ENCODE peak calls at places on chromosomes 1 and 21, in five cellular contexts. V is upper lobe of right lung; P is heart left ventricle; H is CD8-positive, alpha-beta memory T cell; O is mammary epithelial cell. R is an unnamed sample. For H3K4me1, the result is how much of the 10 kb centered on the place peaks cover.

GRCh38 chr1:156677616-156678596 is 699 bp upstream of the NES start:
- DNase-seq in V (no peak), P (peak), H (no peak), O (peak), R (peak)

GRCh38 chr1:61490924-61491323 is 234.0 kb downstream of the TM2D1 start:
- DNase-seq in V (no peak), P (no peak), H (no peak), O (no peak), R (peak)

GRCh38 chr1:20899154-20899972 is 112.3 kb upstream of the HP1BP3 start:
- DNase-seq in V (no peak), P (no peak), H (no peak), O (no peak), R (no peak)

GRCh38 chr1:94304553-94304952 is 67.2 kb upstream of the ARHGAP29 start:
- DNase-seq in V (no peak), P (no peak), H (no peak), O (peak), R (no peak)

GRCh38 chr1:177779325-177779965 is 190.4 kb downstream of the SEC16B start:
- DNase-seq in V (no peak), P (no peak), H (no peak), O (no peak), R (no peak)

GRCh38 chr1:99766378-99766800 is at the start of gene FRRS1:
- DNase-seq in V (peak), P (peak), H (no peak), O (peak), R (peak)

GRCh38 chr1:154179951-154180687 is 11.8 kb downstream of the TPM3 start:
- DNase-seq in V (no peak), P (no peak), H (no peak), O (no peak), R (no peak)

GRCh38 chr21:42061195-42061865 is 9.8 kb upstream of the UMODL1 start:
- DNase-seq in V (peak), P (peak), H (no peak), O (no peak), R (peak)

GRCh38 chr1:225737179-225737578 is 40.4 kb upstream of the SRP9 start:
- DNase-seq in V (no peak), P (no peak), H (no peak), O (peak), R (no peak)

GRCh38 chr1:31753623-31754349 is 10.4 kb downstream of the ADGRB2 start:
- DNase-seq in V (no peak), P (no peak), H (no peak), O (no peak), R (peak)

GRCh38 chr1:11943619-11944018 is 9.1 kb downstream of the PLOD1 start:
- DNase-seq in V (no peak), P (no peak), H (no peak), O (no peak), R (no peak)

GRCh38 chr1:211938473-211939080 is 96.8 kb downstream of the INTS7 start:
- DNase-seq in V (no peak), P (no peak), H (no peak), O (no peak), R (no peak)

GRCh38 chr21:37811711-37812110 is 104.5 kb downstream of the KCNJ6 start:
- DNase-seq in V (no peak), P (no peak), H (no peak), O (no peak), R (no peak)

GRCh38 chr1:234634387-234634786 is 24.4 kb upstream of the IRF2BP2 start:
- DNase-seq in V (no peak), P (no peak), H (no peak), O (no peak), R (no peak)

GRCh38 chr1:100035214-100035613 is 65.4 kb downstream of the SLC35A3 start:
- DNase-seq in V (no peak), P (no peak), H (no peak), O (no peak), R (no peak)

GRCh38 chr1:226983247-226983997 is 43.3 kb downstream of the COQ8A start:
- DNase-seq in V (no peak), P (no peak), H (no peak), O (no peak), R (no peak)

GRCh38 chr1:192967211-192967877 is 91.8 kb downstream of the UCHL5 start:
- DNase-seq in V (no peak), P (no peak), H (no peak), O (no peak), R (no peak)

GRCh38 chr1:42934111-42934510 is 24.6 kb downstream of the SLC2A1 start:
- DNase-seq in V (peak), P (no peak), H (no peak), O (no peak), R (no peak)

GRCh38 chr1:7535934-7536878 is 234.9 kb upstream of the VAMP3 start:
- DNase-seq in V (no peak), P (peak), H (no peak), O (no peak), R (no peak)

GRCh38 chr1:204730826-204731459 is 45.4 kb upstream of the LRRN2 start:
- DNase-seq in V (no peak), P (no peak), H (no peak), O (no peak), R (no peak)

GRCh38 chr1:78560811-78561210 is 59.4 kb upstream of the IFI44L start:
- DNase-seq in V (no peak), P (no peak), H (no peak), O (no peak), R (no peak)

GRCh38 chr1:81432654-81433109 is 368.1 kb upstream of the ADGRL2 start:
- DNase-seq in V (no peak), P (no peak), H (no peak), O (no peak), R (no peak)

DNA sequence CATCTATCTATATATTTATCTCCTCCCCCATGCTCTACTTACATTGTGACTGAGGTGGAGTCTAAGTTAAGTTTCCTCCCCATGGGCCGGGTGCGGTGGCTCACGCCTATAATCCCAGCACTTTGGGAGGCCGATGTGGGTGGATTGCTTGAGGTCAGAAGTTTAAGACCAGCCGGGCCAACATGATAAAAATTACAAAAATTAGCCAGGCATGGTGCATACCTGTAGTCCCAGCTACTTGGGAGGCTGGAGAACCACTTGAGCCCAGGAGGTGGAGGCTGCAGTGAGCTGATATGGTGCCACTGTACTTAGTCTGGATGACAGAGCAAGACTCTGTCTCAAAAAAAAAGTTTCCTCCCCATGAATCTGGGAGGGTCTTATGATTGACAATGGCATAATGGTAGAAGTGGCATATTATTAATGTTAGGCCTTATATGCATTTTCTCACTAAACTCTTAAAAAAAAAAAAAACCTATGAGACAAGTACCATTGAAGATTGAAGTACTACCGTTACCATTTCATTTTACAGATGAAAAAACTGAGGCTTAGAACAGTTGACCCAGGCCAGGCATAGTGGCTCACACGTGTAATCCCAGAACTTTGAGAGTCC is 11.2 kb downstream of the F11R start:
- DNase-seq in V (peak), P (no peak), H (no peak), O (no peak), R (no peak)
- H3K4me1 ChIP-seq in V (half or more), P (under half), H (under half), O (under half), R (under half)

GRCh38 chr21:45018131-45019075 is 56.0 kb upstream of the ADARB1 start:
- DNase-seq in V (peak), P (peak), H (no peak), O (no peak), R (peak)
- H3K4me3 ChIP-seq in V (peak), P (peak), H (no peak), O (peak), R (peak)

DNA sequence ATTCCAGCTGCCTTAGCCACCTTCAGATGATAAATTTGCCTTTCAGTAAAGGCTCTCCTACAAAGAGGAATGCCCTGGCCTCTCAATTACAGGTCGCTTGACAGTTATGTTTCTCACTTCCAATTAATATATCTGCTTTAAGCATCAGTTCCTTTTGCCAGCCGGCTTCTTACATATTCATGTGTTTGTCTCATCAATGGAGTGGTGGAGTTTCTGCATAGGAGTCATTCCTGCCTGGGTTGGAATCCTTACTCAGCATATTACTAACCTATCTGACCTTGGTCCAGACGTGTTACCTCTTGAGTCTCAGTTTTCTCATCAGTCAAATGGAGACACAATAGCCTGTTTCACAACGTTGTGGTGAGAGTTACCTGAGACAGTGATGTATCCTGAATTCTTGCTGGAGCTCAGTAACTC is 9.4 kb upstream of the SESN2 start:
- DNase-seq in V (no peak), P (no peak), H (no peak), O (peak), R (no peak)
- H3K4me1 ChIP-seq in V (under half), P (under half), H (under half), O (under half), R (under half)

GRCh38 chr1:22447581-22448215 is 4.0 kb upstream of the ZBTB40 start:
- DNase-seq in V (no peak), P (no peak), H (no peak), O (peak), R (no peak)

GRCh38 chr1:22453181-22453580 is 1.5 kb downstream of the ZBTB40 start:
- DNase-seq in V (no peak), P (no peak), H (no peak), O (no peak), R (no peak)

GRCh38 chr1:22452401-22452963 is 831 bp downstream of the ZBTB40 start:
- DNase-seq in V (no peak), P (no peak), H (no peak), O (peak), R (no peak)

GRCh38 chr1:22451702-22452400 is at the start of gene ZBTB40:
- DNase-seq in V (peak), P (peak), H (peak), O (peak), R (peak)

GRCh38 chr1:22450421-22451021 is 1.1 kb upstream of the ZBTB40 start:
- DNase-seq in V (no peak), P (no peak), H (no peak), O (no peak), R (no peak)
- H3K4me3 ChIP-seq in V (no peak), P (no peak), H (no peak), O (no peak), R (no peak)

DNA sequence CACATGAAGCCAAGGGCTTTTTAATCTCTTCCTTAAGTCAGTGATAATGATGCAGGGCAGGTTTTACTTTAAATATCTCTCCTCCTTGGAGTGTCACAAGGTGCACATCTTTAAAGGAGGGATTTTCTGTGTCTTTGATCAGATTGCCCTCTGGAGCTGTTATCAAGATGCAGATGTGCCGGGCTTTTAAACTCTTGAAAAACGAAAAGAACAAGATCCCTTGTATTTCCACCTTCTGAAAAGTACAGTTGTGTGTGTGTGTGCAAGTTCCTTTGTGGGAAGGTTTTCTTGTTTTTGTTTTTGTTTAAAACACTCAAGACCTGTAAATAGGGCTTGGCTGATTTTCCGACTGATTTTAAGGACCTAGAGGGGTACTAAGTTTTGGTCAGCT is 1.6 kb downstream of the MARK1 start:
- DNase-seq in V (no peak), P (no peak), H (no peak), O (no peak), R (no peak)
- H3K4me1 ChIP-seq in V (under half), P (under half), H (under half), O (under half), R (under half)

DNA sequence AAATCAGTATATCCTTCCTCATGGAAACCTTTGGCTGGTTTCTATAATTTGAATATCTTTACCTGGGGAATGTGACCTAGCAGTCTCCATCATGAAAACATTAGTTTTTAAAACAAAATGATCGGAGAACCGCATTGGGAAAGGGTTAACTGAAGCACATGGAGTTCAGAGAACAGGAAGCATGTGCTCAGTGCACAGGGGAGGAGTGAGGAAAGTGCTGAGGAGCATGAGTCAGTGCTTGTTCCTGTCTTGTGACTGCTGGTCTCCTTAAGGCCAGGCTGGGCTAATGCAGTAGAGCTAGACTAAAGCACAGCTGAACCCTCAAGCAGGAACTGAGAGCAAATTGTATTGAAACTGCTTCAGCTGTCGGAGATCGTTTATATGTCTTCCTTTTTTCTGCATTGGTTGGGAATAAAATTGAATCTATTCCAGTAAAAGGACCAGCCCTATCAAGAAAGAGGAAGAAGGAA is 5.8 kb downstream of the IFI16 start:
- DNase-seq in V (peak), P (no peak), H (peak), O (peak), R (peak)
- H3K4me3 ChIP-seq in V (peak), P (peak), H (peak), O (no peak), R (no peak)

DNA sequence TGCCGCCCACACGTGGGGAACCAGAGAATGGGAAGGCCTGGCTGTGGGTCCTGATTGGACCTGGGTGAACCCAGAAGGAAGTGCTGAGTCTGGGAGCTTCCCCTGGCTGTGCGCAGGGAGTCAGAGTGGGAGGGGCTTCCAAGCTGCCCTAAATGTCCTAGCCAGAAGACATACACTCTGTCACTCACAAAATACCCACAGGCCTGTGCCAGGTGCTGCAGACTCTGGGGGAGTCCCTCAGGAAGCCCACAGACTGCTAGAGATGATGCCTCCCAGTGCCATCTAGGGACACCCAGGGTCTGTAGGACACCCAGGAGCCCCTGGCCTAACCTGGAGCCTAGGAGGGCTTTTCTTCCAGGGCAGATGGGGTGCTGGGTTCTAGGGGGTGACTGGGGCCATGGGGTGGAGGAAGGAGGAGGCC is 33.7 kb upstream of the LRP8 start:
- DNase-seq in V (peak), P (no peak), H (no peak), O (no peak), R (no peak)
- H3K4me1 ChIP-seq in V (under half), P (under half), H (under half), O (under half), R (under half)

GRCh38 chr1:27831568-27832410 is 1.2 kb downstream of the PPP1R8 start:
- DNase-seq in V (no peak), P (no peak), H (no peak), O (peak), R (no peak)

GRCh38 chr1:27830621-27831424 is at the start of gene PPP1R8:
- DNase-seq in V (peak), P (peak), H (peak), O (peak), R (peak)

GRCh38 chr1:27833470-27833869 is 2.9 kb downstream of the PPP1R8 start:
- DNase-seq in V (no peak), P (no peak), H (no peak), O (no peak), R (no peak)

GRCh38 chr1:27832762-27833161 is 2.2 kb downstream of the PPP1R8 start:
- DNase-seq in V (no peak), P (no peak), H (no peak), O (peak), R (no peak)
- H3K4me3 ChIP-seq in V (no peak), P (no peak), H (no peak), O (no peak), R (no peak)

DNA sequence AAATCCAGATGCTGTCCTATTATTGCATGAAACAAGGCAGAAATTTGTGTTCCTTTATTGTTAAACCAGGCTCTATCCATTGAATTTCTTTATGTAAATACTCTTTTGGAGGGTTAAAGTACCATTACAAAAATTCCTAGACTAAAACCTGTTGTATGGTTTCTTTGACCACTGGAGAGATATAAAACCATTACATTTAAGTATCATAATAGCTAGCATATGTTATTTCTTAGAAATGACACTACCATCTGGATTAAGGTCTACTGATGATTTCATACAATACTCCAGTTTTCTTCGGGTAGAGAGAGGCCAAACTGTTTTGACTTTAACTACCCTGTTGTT is 154.7 kb upstream of the C1orf87 start:
- DNase-seq in V (no peak), P (no peak), H (no peak), O (no peak), R (no peak)
- H3K4me1 ChIP-seq in V (under half), P (under half), H (under half), O (under half), R (under half)

R was measured in right cardiac atrium.